ENCODE peak calls at places on chromosomes 7 and 10, in seven cellular contexts. X is PC-3, N is heart left ventricle, E is left lung, U is sigmoid colon, M is transverse colon, L is aorta. K is an unnamed sample. For H3K9me3, the result is how much of the 10 kb centered on the place peaks cover.

GRCh38 chr7:157009170-157009777 is 1.2 kb downstream of the MNX1 start:
- DNase-seq in X (no peak), N (no peak), E (peak), U (no peak), M (peak), L (no peak), K (no peak)

GRCh38 chr7:128938524-128939074 is 872 bp downstream of the IRF5 start:
- DNase-seq in X (no peak), N (no peak), E (peak), U (peak), M (peak), L (no peak), K (no peak)

GRCh38 chr7:200704-201103 is 8.3 kb downstream of the FAM20C start:
- DNase-seq in X (peak), N (no peak), E (no peak), U (no peak), M (no peak), L (no peak), K (no peak)

GRCh38 chr7:130893441-130893894 is 159.5 kb upstream of the KLF14 start:
- DNase-seq in X (no peak), N (no peak), E (no peak), U (no peak), M (no peak), L (no peak), K (no peak)

GRCh38 chr7:156080046-156080445 is 267.8 kb upstream of the SHH start:
- DNase-seq in X (no peak), N (no peak), E (no peak), U (peak), M (no peak), L (no peak), K (no peak)

GRCh38 chr7:41027428-41028115 is 675.3 kb downstream of the INHBA start:
- DNase-seq in X (peak), N (no peak), E (no peak), U (no peak), M (no peak), L (no peak), K (no peak)

GRCh38 chr7:68967598-68967997 is 630.7 kb upstream of the AUTS2 start:
- DNase-seq in X (no peak), N (no peak), E (no peak), U (no peak), M (no peak), L (no peak), K (no peak)

GRCh38 chr10:130396044-130396443 is 259.9 kb downstream of the GLRX3 start:
- DNase-seq in X (no peak), N (no peak), E (no peak), U (no peak), M (no peak), L (no peak), K (no peak)

GRCh38 chr10:31582365-31583052 is 263.5 kb downstream of the ZEB1 start:
- DNase-seq in X (peak), N (peak), E (peak), U (peak), M (no peak), L (no peak), K (no peak)

GRCh38 chr7:7522421-7522820 is 13.3 kb downstream of the COL28A1 start:
- DNase-seq in X (no peak), N (no peak), E (no peak), U (no peak), M (no peak), L (no peak), K (no peak)

GRCh38 chr10:79333513-79333912 is 13.8 kb upstream of the PPIF start:
- DNase-seq in X (peak), N (no peak), E (no peak), U (no peak), M (no peak), L (no peak), K (no peak)

GRCh38 chr10:29736325-29737208 is 101.8 kb upstream of the SVIL start:
- DNase-seq in X (peak), N (peak), E (peak), U (peak), M (peak), L (peak), K (peak)

GRCh38 chr7:4182605-4183300 is 499.3 kb upstream of the FOXK1 start:
- DNase-seq in X (no peak), N (no peak), E (peak), U (no peak), M (no peak), L (no peak), K (no peak)

GRCh38 chr10:88150338-88150737 is 286.9 kb downstream of the PTEN start:
- DNase-seq in X (no peak), N (no peak), E (no peak), U (no peak), M (no peak), L (no peak), K (no peak)

GRCh38 chr7:150739045-150739432 is 1.8 kb downstream of the GIMAP5 start:
- DNase-seq in X (no peak), N (no peak), E (no peak), U (no peak), M (no peak), L (no peak), K (no peak)
- H3K27ac ChIP-seq in X (no peak), N (peak), E (peak), U (no peak), M (peak), L (no peak), K (no peak)

GRCh38 chr10:128306966-128307365 is 180.7 kb upstream of the MKI67 start:
- DNase-seq in X (no peak), N (no peak), E (no peak), U (no peak), M (no peak), L (no peak), K (no peak)

GRCh38 chr10:128304271-128304670 is 178.0 kb upstream of the MKI67 start:
- DNase-seq in X (no peak), N (no peak), E (no peak), U (no peak), M (no peak), L (no peak), K (no peak)

GRCh38 chr10:128310966-128311658 is 184.9 kb upstream of the MKI67 start:
- DNase-seq in X (no peak), N (no peak), E (no peak), U (no peak), M (no peak), L (no peak), K (no peak)

GRCh38 chr10:128305601-128306345 is 179.6 kb upstream of the MKI67 start:
- DNase-seq in X (no peak), N (no peak), E (no peak), U (no peak), M (no peak), L (no peak), K (no peak)

GRCh38 chr10:128307819-128308218 is 181.6 kb upstream of the MKI67 start:
- DNase-seq in X (no peak), N (no peak), E (no peak), U (no peak), M (no peak), L (no peak), K (no peak)
- H3K9me3 ChIP-seq in X (under half), N (under half), E (under half), U (under half), M (under half), L (under half), K (under half)

DNA sequence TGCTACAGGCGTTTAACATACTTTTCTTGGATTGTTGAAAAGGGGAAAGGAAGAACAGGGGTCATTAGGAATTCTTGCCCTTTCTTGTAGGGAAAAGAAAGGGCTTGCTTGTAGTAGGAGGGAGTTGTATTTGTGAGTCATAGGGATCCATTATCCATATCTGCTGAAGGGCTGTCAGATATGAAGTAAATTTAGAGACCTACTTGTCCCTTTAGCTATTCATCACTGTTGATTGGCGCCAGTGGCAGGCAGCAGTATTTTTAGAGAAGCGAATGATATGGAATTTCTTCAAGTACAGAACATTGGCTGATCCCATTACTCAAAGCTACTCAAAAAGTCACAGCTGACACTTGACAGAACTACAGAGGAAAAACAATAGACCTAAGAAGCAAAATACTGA is 97.7 kb downstream of the CELF2 start:
- DNase-seq in X (no peak), N (no peak), E (no peak), U (no peak), M (no peak), L (no peak), K (no peak)
- H3K27ac ChIP-seq in X (no peak), N (peak), E (no peak), U (no peak), M (no peak), L (no peak), K (no peak)

DNA sequence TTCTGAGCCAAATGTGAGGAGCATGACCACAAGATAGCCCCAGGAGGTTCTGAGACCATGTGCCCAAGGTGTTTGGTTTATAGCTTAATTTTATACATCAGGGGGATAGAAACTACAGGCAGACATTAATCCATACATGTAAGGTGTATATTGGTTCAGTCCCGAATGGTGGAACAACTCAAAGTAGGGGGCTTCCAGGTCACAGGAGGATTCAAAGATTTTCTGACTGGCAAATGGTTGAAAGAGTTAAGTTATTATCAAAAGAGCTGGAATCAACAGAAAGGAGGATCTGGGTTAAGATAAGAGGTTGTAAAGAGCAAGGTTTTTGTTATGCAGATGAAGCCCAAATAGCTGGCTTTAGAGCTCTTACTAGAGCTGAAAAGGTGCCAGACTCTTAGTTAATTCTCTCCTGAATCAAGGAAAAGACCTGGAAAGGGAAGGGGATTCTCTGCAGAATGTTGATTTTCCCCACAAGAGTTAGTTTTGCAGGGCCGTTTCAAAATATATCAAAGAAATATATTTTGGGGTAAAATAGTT is 640.0 kb downstream of the IPMK start:
- DNase-seq in X (no peak), N (no peak), E (no peak), U (no peak), M (no peak), L (no peak), K (no peak)
- H3K9me3 ChIP-seq in X (under half), N (under half), E (under half), U (under half), M (under half), L (under half), K (under half)

GRCh38 chr7:22338875-22339274 is 18.1 kb downstream of the RAPGEF5 start:
- DNase-seq in X (no peak), N (no peak), E (no peak), U (no peak), M (no peak), L (no peak), K (no peak)

GRCh38 chr7:22343071-22343470 is 13.9 kb downstream of the RAPGEF5 start:
- DNase-seq in X (no peak), N (no peak), E (no peak), U (no peak), M (no peak), L (no peak), K (no peak)

GRCh38 chr7:22343612-22344011 is 13.3 kb downstream of the RAPGEF5 start:
- DNase-seq in X (no peak), N (no peak), E (no peak), U (no peak), M (no peak), L (no peak), K (no peak)

GRCh38 chr7:22338411-22338810 is 18.5 kb downstream of the RAPGEF5 start:
- DNase-seq in X (no peak), N (no peak), E (no peak), U (no peak), M (no peak), L (no peak), K (no peak)

GRCh38 chr7:22339725-22340390 is 17.1 kb downstream of the RAPGEF5 start:
- DNase-seq in X (no peak), N (no peak), E (no peak), U (no peak), M (no peak), L (no peak), K (no peak)
- H3K27ac ChIP-seq in X (no peak), N (no peak), E (no peak), U (no peak), M (no peak), L (no peak), K (no peak)

K was measured in testis.